ENCODE peak calls at places on chromosomes 3 and 15, in eight cellular contexts. K is GM10248; J is COR-L47; S is heart left ventricle; T is naive thymus-derived CD8-positive, alpha-beta T cell; O is stimulated activated CD4-positive, alpha-beta T cell treated with anti-CD3 and anti-CD28 coated beads, Interleukin-2, amount 100 ng/mL, for 48 hours; X is T-helper 22 cell; D is T-helper 9 cell. E is an unnamed sample.

GRCh38 chr15:65087873-65088642 is 11.5 kb downstream of the KBTBD13 start:
- DNase-seq in S (peak), D (no peak), O (no peak), J (no peak), K (no peak), T (no peak), X (no peak), E (no peak)

GRCh38 chr3:120894285-120894684 is 13.7 kb upstream of the STXBP5L start:
- DNase-seq in O (no peak), D (no peak), K (no peak), J (no peak), S (no peak), X (no peak), T (no peak), E (no peak)

GRCh38 chr15:51720201-51720995 is 17.1 kb downstream of the LYSMD2 start:
- DNase-seq in X (no peak), K (no peak), J (no peak), T (no peak), D (no peak), S (no peak), O (no peak), E (no peak)

GRCh38 chr15:40942337-40942854 is 10.9 kb upstream of the CHAC1 start:
- DNase-seq in T (no peak), J (no peak), K (no peak), X (no peak), O (no peak), D (no peak), S (no peak), E (no peak)

GRCh38 chr3:155079795-155080546 is at the start of gene MME:
- DNase-seq in D (no peak), K (peak), J (peak), X (no peak), S (peak), T (no peak), O (no peak), E (no peak)

GRCh38 chr3:50373865-50374188 is 14.5 kb upstream of the TMEM115 start:
- DNase-seq in J (no peak), T (no peak), K (no peak), S (no peak), D (no peak), X (no peak), O (no peak), E (no peak)

GRCh38 chr3:29764603-29765254 is 483.9 kb downstream of the RBMS3 start:
- DNase-seq in S (peak), O (no peak), X (no peak), D (no peak), T (no peak), J (peak), K (no peak), E (no peak)

GRCh38 chr3:121942116-121942786 is 48.0 kb downstream of the SLC15A2 start:
- DNase-seq in S (no peak), X (no peak), K (no peak), O (no peak), T (no peak), J (no peak), D (no peak), E (no peak)

GRCh38 chr15:39741258-39741657 is 41.4 kb downstream of the FSIP1 start:
- DNase-seq in X (no peak), D (no peak), T (no peak), S (no peak), J (no peak), K (no peak), O (no peak), E (no peak)

GRCh38 chr3:16476636-16477035 is 36.9 kb downstream of the RFTN1 start:
- DNase-seq in D (no peak), K (no peak), X (no peak), J (no peak), O (no peak), T (peak), S (no peak), E (no peak)

GRCh38 chr15:75202251-75203016 is 752 bp downstream of the C15orf39 start:
- DNase-seq in S (peak), K (peak), X (peak), T (peak), J (peak), O (peak), D (peak), E (peak)

E was measured in effector memory CD4-positive, alpha-beta T cell.